ENCODE peak calls at places on chromosome X, in ten cellular contexts. Y is coronary artery; V is right lobe of liver; G is activated T-helper 1 cell treated with anti-CD3 and anti-CD28 coated beads, Interleukin-2, amount 50 U/mL, for 16 hours; P is left cardiac atrium; T is SIG-M5; E is iris pigment epithelial cell; Z is ACHN; O is NCI-H2029 treated with DMSO at 0.1 percent for 48 hours; K is stimulated activated naive B cell treated with anti-CD40 and anti-IgM and Interleukin-4, amounts not matched to agents 10 μg/mL and 1 μg/mL and 100 μg/mL, for 72 hours. L is an unnamed sample.
A peak's percentile ranks its signal among the peaks of the same experiment; 100 is the strongest.

GRCh38 chrX:51332188-51332942 is at the start of gene NUDT10:
- DNase-seq in E (peak; percentile 39), O (no peak), P (peak; percentile 46), Y (peak; percentile 71), V (no peak), T (no peak), K (peak; percentile 35), G (no peak), Z (no peak), L (peak; percentile 1)

GRCh38 chrX:97322401-97322800 is 438.7 kb downstream of the RPA4 start:
- DNase-seq in T (no peak), K (no peak), Y (no peak), P (no peak), Z (no peak), E (peak; percentile 14), G (no peak), O (no peak), V (no peak), L (no peak)

GRCh38 chrX:151871244-151871643 is 41.4 kb upstream of the MAGEA4 start:
- DNase-seq in O (no peak), K (no peak), Y (no peak), E (peak; percentile 91), P (no peak), V (no peak), T (no peak), G (no peak), Z (peak; percentile 6), L (no peak)

GRCh38 chrX:3184176-3184930 is 143.1 kb downstream of the ARSF start:
- DNase-seq in T (no peak), E (peak; percentile 96), Z (no peak), O (no peak), Y (no peak), P (no peak), G (no peak), V (no peak), K (no peak), L (no peak)

GRCh38 chrX:40179333-40179732 is 81.6 kb upstream of the BCOR start:
- DNase-seq in G (no peak), T (no peak), P (no peak), Y (no peak), K (no peak), O (no peak), E (no peak), Z (no peak), V (no peak), L (no peak)

GRCh38 chrX:85243761-85244410 is at the start of the genes SATL1 and ZNF711:
- DNase-seq in E (peak; percentile 43), P (peak; percentile 60), V (peak; percentile 34), K (no peak), Z (no peak), G (no peak), Y (no peak), O (no peak), T (no peak), L (no peak)

GRCh38 chrX:39442332-39442731 is 641.1 kb downstream of the MID1IP1 start:
- DNase-seq in G (no peak), P (no peak), K (peak; percentile 9), Z (no peak), V (no peak), O (no peak), T (no peak), Y (no peak), E (no peak), L (no peak)

GRCh38 chrX:74133156-74133796 is 170.7 kb upstream of the ZCCHC13 start:
- DNase-seq in T (no peak), P (no peak), K (peak; percentile 3), O (peak; percentile 3), G (no peak), E (peak; percentile 75), Z (peak; percentile 48), Y (no peak), V (no peak), L (no peak)

GRCh38 chrX:4484266-4484665 is 770.8 kb upstream of the PRKX start:
- DNase-seq in E (no peak), Z (no peak), O (no peak), V (no peak), T (no peak), Y (no peak), G (no peak), K (no peak), P (no peak), L (no peak)

GRCh38 chrX:47232803-47233332 is at the start of gene USP11:
- DNase-seq in T (no peak), P (peak; percentile 47), V (no peak), G (peak; percentile 11), O (no peak), K (peak; percentile 51), Z (peak; percentile 29), E (no peak), Y (peak; percentile 78), L (peak; percentile 31)

GRCh38 chrX:150152546-150152945 is 210.6 kb upstream of the MAMLD1 start:
- DNase-seq in P (no peak), Z (no peak), V (no peak), K (no peak), Y (peak; percentile 41), O (no peak), E (no peak), T (no peak), G (no peak), L (no peak)

GRCh38 chrX:15405846-15406245 is 21.6 kb upstream of the VEGFD start:
- DNase-seq in Y (no peak), G (no peak), O (no peak), K (no peak), T (no peak), Z (no peak), E (no peak), V (no peak), P (no peak), L (no peak)

GRCh38 chrX:50067435-50068292 is 133.1 kb downstream of the AKAP4 start:
- DNase-seq in O (peak; percentile 48), K (no peak), Z (peak; percentile 60), V (peak; percentile 76), P (no peak), Y (no peak), G (no peak), T (no peak), E (peak; percentile 34), L (no peak)

GRCh38 chrX:2521092-2521926 is 20.5 kb upstream of the DHRSX start:
- DNase-seq in K (peak; percentile 76), E (no peak), P (no peak), O (no peak), T (no peak), Z (no peak), V (no peak), G (no peak), Y (no peak), L (no peak)

GRCh38 chrX:12949205-12949926 is 25.5 kb upstream of the TMSB4X start:
- DNase-seq in O (no peak), T (no peak), P (no peak), Y (no peak), G (no peak), K (no peak), Z (no peak), E (peak; percentile 82), V (no peak), L (no peak)

GRCh38 chrX:100976211-100976610 is 6.7 kb downstream of the ARL13A start:
- DNase-seq in P (no peak), T (no peak), V (no peak), K (no peak), O (no peak), Y (no peak), E (peak; percentile 7), Z (no peak), G (no peak), L (no peak)

L was measured in activated CD8-positive, alpha-beta memory T cell treated with anti-CD3 and anti-CD28 coated beads for 4 hours.